ENCODE peak calls at places on chromosomes 12 and 14, in four cellular contexts. N is GM23338, T is adrenal gland, P is suprapubic skin. M is an unnamed sample.

GRCh38 chr12:75953312-75953906 is 78.2 kb downstream of the PHLDA1 start:
- DNase-seq in N (no peak), T (no peak), P (no peak), M (no peak)

GRCh38 chr12:2649201-2650030 is 145.4 kb upstream of the FKBP4 start:
- DNase-seq in N (no peak), T (no peak), P (no peak), M (no peak)

GRCh38 chr12:57111046-57111698 is at the start of gene STAT6:
- DNase-seq in N (peak), T (peak), P (peak), M (peak)

GRCh38 chr12:107304588-107305532 is 211.5 kb upstream of the CRY1 start:
- DNase-seq in N (no peak), T (no peak), P (no peak), M (no peak)

GRCh38 chr12:69389836-69390235 is 30.3 kb downstream of the YEATS4 start:
- DNase-seq in N (no peak), T (no peak), P (no peak), M (no peak)

GRCh38 chr12:123057505-123058265 is 77.2 kb downstream of the ARL6IP4 start:
- DNase-seq in N (no peak), T (no peak), P (no peak), M (no peak)

GRCh38 chr12:12896261-12896660 is 4.9 kb downstream of the GPRC5A start:
- DNase-seq in N (no peak), T (no peak), P (no peak), M (no peak)

GRCh38 chr12:130339946-130340345 is 2.3 kb downstream of the PIWIL1 start:
- DNase-seq in N (no peak), T (no peak), P (no peak), M (no peak)

GRCh38 chr12:59036973-59037807 is 116.9 kb upstream of the LRIG3 start:
- DNase-seq in N (no peak), T (no peak), P (no peak), M (no peak)

GRCh38 chr12:118034429-118035193 is 18.1 kb downstream of the RFC5 start:
- DNase-seq in N (peak), T (no peak), P (no peak), M (no peak)

GRCh38 chr14:66649515-66649914 is 141.6 kb downstream of the GPHN start:
- DNase-seq in N (no peak), T (no peak), P (no peak), M (no peak)

GRCh38 chr14:22536853-22537338 is 52.1 kb downstream of the DAD1 start:
- DNase-seq in N (no peak), T (peak), P (no peak), M (peak)

GRCh38 chr12:13038491-13039161 is 5.6 kb upstream of the FAM234B start:
- DNase-seq in N (no peak), T (no peak), P (no peak), M (no peak)

GRCh38 chr12:56998981-56999380 is 7.4 kb downstream of the ZBTB39 start:
- DNase-seq in N (no peak), T (no peak), P (no peak), M (no peak)

GRCh38 chr14:22598896-22599244 is 770 bp downstream of the ABHD4 start:
- DNase-seq in N (peak), T (peak), P (no peak), M (no peak)

GRCh38 chr14:101001311-101002069 is 98.0 kb upstream of the RTL1 start:
- DNase-seq in N (no peak), T (no peak), P (no peak), M (no peak)

GRCh38 chr12:90058721-90059120 is 350.1 kb upstream of the ATP2B1 start:
- DNase-seq in N (no peak), T (peak), P (no peak), M (no peak)

GRCh38 chr12:26014085-26014484 is 55.6 kb downstream of the RASSF8 start:
- DNase-seq in N (no peak), T (no peak), P (no peak), M (no peak)

GRCh38 chr12:49050507-49051372 is 9.9 kb downstream of the KMT2D start:
- DNase-seq in N (no peak), T (no peak), P (no peak), M (no peak)

GRCh38 chr14:64035143-64035542 is 182.3 kb downstream of the SYNE2 start:
- DNase-seq in N (no peak), T (no peak), P (no peak), M (no peak)

GRCh38 chr12:98422809-98423208 is 92.6 kb upstream of the TMPO start:
- DNase-seq in N (peak), T (no peak), P (no peak), M (no peak)
- TF ChIP-seq CTCF in N (peak), T (no peak), P (no peak), M (no peak)

DNA sequence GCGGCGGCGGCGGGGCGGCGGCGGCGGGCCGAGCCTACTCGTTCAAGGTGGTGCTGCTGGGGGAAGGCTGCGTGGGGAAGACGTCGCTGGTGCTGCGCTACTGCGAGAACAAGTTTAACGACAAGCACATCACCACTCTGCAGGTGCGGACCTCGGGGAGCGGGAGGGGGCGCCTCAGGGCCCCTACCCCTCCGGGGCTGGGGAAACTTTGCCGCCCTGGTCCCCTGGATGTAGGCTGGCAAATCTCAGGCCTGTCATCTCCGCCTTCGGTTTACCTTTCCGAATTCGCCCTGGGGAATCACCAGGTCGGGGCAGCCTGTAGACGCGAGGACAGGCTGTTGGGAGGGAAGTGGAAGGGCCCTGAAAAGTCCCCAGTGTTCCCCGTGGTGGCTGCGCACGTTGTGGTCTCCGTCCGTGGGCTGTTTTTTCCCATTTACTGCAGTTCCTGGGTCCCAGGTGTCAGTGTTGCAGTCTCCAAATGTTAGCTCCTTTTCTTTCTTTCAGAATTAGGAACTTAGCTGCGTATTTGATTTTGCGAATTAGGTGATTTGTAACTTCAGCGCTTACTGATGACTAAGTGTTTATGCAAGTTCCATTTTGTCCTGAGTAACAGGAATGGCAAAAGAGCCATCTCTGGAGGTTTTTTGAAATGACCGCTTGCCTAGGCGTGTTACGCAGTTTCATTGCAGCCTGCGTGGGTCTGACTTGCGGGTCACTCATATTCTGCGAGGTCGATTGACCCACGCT is 656 bp downstream of the RAB21 start:
- DNase-seq in N (peak), T (peak), P (no peak), M (no peak)
- TF ChIP-seq CTCF in N (no peak), T (no peak), P (no peak), M (no peak)

GRCh38 chr12:19130224-19131019 is 889 bp downstream of the PLEKHA5 start:
- DNase-seq in N (peak), T (peak), P (peak), M (no peak)

GRCh38 chr12:19129121-19129485 is 430 bp upstream of the PLEKHA5 start:
- DNase-seq in N (no peak), T (no peak), P (no peak), M (no peak)

GRCh38 chr12:19131020-19131431 is 1.5 kb downstream of the PLEKHA5 start:
- DNase-seq in N (peak), T (peak), P (no peak), M (no peak)

GRCh38 chr12:19127270-19127669 is 2.3 kb upstream of the PLEKHA5 start:
- DNase-seq in N (no peak), T (no peak), P (no peak), M (no peak)

DNA sequence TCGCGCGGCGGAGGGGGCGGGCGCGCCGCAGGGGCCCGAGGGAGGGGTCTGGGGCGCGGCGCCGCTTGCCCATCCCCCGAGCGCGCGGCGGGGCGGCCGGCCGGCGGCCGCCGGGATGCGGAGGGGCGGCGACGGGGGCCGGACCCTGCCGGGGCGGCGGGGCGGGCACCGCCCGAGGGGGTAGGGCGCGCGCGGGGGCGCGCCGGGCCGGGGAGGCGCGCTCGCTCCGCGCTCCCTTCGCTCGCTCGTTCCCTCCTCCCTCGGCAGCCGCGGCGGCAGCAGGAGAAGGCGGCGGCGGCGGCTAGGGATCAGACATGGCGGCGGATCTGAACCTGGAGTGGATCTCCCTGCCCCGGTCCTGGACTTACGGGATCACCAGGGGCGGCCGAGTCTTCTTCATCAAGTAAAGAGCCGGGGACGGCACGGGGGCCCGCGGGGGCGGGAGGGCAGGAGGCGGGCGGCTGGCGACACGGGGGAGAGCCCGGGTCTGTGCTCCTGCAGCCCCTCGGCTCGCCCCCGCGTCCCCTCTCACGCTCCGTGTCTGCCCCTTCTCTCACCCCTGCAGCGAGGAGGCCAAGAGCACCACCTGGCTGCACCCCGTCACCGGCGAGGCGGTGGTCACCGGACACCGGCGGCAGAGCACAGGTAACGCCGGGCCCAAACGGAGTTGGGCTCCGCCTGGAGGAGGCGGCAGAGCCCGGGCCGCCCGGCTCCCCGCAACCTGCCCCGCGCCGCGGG is at the start of gene PLEKHA5:
- DNase-seq in N (peak), T (peak), P (peak), M (peak)
- TF ChIP-seq CTCF in N (peak), T (no peak), P (peak), M (no peak)

GRCh38 chr12:39365364-39366001 is 77.4 kb downstream of the KIF21A start:
- DNase-seq in N (no peak), T (no peak), P (no peak), M (no peak)
- TF ChIP-seq CTCF in N (no peak), T (peak), P (no peak), M (no peak)

GRCh38 chr14:29527286-29527685 is 400.4 kb downstream of the PRKD1 start:
- DNase-seq in N (no peak), T (no peak), P (no peak), M (no peak)

GRCh38 chr14:29528889-29529288 is 398.8 kb downstream of the PRKD1 start:
- DNase-seq in N (no peak), T (no peak), P (no peak), M (no peak)

GRCh38 chr14:29529418-29529817 is 398.2 kb downstream of the PRKD1 start:
- DNase-seq in N (peak), T (no peak), P (no peak), M (no peak)
- TF ChIP-seq CTCF in N (peak), T (no peak), P (no peak), M (no peak)

GRCh38 chr14:104931771-104932675 is 7.3 kb downstream of the PLD4 start:
- DNase-seq in N (peak), T (no peak), P (peak), M (no peak)

GRCh38 chr14:104929268-104930230 is 4.9 kb downstream of the PLD4 start:
- DNase-seq in N (no peak), T (no peak), P (no peak), M (no peak)

GRCh38 chr14:104930526-104931322 is 6.0 kb downstream of the PLD4 start:
- DNase-seq in N (no peak), T (no peak), P (peak), M (no peak)

GRCh38 chr14:104932676-104933631 is 8.3 kb downstream of the PLD4 start:
- DNase-seq in N (peak), T (peak), P (peak), M (peak)

DNA sequence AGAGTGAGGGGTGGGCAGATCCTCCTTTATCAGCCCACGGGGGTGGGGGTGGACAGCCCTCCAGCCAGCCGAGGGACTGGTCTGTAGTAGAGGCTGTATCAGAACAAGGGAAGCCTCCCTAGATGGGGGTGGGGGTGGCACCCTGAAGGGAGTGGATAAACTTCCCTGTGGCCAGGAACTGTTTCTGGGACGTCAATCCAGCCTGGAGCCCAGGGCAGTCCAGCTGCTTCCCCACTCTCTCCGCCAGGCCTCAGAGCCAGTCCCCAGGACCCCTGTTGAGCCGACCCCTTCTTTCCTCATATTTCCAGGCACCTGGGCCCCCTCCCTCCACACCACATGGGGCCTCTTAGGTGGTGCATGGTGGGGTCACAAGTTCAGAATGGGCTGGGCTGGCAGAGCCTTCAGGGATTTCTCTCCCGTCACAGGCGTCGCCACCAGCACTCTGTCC is 6.7 kb downstream of the PLD4 start:
- DNase-seq in N (no peak), T (no peak), P (peak), M (no peak)
- TF ChIP-seq CTCF in N (no peak), T (no peak), P (no peak), M (no peak)

GRCh38 chr12:132284071-132284492 is 45.3 kb downstream of the GALNT9 start:
- DNase-seq in N (no peak), T (no peak), P (no peak), M (no peak)
- TF ChIP-seq CTCF in N (peak), T (no peak), P (no peak), M (no peak)

DNA sequence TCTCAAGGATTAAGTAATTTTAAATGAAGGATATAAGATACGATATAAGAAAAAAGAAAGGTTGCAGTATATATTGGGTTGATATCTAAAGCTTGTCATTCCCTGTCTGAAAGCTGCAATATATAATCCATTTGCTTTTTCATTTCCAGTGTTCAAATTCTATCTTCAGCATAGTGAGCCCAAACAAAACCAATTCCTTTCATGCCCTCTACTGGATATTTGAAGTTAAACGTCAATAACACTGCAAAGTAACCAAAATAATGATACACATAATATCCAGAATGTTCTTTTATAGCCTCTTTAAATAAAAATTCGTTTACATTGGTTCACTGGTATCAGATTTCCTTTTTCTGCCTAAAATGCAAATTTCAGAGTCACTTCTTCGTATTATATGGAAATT is 64.5 kb upstream of the DAAM1 start:
- DNase-seq in N (peak), T (no peak), P (no peak), M (no peak)
- TF ChIP-seq CTCF in N (peak), T (no peak), P (no peak), M (no peak)

M was measured in omental fat pad.